ENCODE peak calls at places on chromosomes 6 and 20, in nine cellular contexts. W is neural progenitor cell, D is PC-9, L is suprapubic skin, F is left ventricle myocardium inferior, A is HAP-1, Q is psoas muscle, C is OCI-LY7, Y is right cardiac atrium. P is an unnamed sample.

GRCh38 chr20:19211661-19212523 is 550 bp upstream of the SLC24A3 start:
- DNase-seq in W (peak), C (no peak), Y (peak), D (no peak), A (no peak), Q (peak), L (no peak), F (no peak), P (no peak)

GRCh38 chr6:12977851-12978250 is 261.3 kb downstream of the PHACTR1 start:
- DNase-seq in D (no peak), Y (no peak), W (no peak), C (no peak), F (no peak), Q (no peak), L (no peak), A (no peak), P (no peak)

GRCh38 chr20:64234291-64234791 is 21.2 kb upstream of the PCMTD2 start:
- DNase-seq in F (no peak), C (no peak), Q (no peak), W (no peak), A (no peak), L (no peak), Y (no peak), D (no peak), P (no peak)

GRCh38 chr6:9428416-9429172 is 986.3 kb downstream of the TFAP2A start:
- DNase-seq in L (no peak), A (no peak), Y (no peak), Q (no peak), W (no peak), F (no peak), C (no peak), D (no peak), P (no peak)

GRCh38 chr6:121142093-121142492 is 192.2 kb downstream of the TBC1D32 start:
- DNase-seq in Q (no peak), A (no peak), C (no peak), F (no peak), W (no peak), D (no peak), Y (no peak), L (no peak), P (no peak)

GRCh38 chr6:118645395-118645794 is 6.0 kb downstream of the CEP85L start:
- DNase-seq in L (no peak), W (no peak), F (no peak), D (no peak), Q (no peak), A (no peak), C (no peak), Y (no peak), P (no peak)

GRCh38 chr20:56788041-56788670 is 159.1 kb downstream of the TFAP2C start:
- DNase-seq in D (peak), Y (no peak), L (no peak), Q (peak), W (no peak), F (no peak), C (no peak), A (no peak), P (no peak)

GRCh38 chr20:31837896-31838397 is 7.5 kb downstream of the FOXS1 start:
- DNase-seq in L (no peak), Y (no peak), F (no peak), A (no peak), C (no peak), W (no peak), Q (no peak), D (no peak), P (no peak)

GRCh38 chr6:73984851-73985250 is 288.8 kb downstream of the CD109 start:
- DNase-seq in A (no peak), L (no peak), F (no peak), W (no peak), D (no peak), Y (no peak), Q (no peak), C (no peak), P (no peak)
- H3K4me3 ChIP-seq in A (no peak), L (no peak), F (no peak), W (no peak), D (no peak), Y (no peak), Q (no peak), C (no peak), P (no peak)

DNA sequence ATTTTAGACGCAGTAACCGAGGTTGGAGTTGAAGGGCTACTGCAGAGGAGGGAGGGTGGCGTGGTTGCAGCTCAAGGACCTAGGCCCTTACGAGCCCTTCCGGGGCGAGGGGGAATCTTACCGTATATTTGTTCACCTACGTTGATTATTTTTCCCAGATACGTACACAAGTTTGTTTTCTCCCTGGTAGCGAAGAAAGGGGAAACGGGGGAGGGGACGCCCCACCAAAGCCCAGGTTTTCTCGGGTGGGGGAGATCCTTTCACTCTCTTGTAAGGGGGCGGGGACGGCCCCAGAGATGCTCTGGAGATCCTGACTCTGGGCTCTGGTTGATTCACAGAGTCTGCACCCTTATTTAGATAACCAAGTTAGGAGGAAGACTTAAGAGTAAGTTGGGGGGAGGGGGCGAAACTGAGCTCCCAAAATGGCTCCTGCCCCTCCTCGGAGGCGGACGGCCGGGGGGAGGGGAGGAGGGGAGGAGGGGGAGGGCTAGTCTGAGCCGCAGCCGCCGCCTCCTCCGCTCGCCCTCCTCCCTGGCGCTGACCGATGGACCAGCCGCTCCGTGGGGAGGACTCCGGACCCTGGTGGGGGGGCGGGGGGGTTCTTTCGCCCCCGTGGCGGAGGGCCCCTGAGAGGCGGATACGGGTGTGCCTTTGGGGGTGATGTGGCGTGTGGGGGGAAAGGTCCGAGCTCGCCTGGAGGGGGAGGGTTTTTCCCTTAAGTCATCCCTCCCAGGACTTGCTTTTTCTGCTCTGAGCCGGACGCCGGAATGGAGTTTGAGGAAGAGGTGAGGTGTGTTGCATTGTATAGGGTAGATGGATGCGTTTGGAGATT is 2.2 kb downstream of the BRD2 start:
- DNase-seq in D (peak), W (peak), F (peak), Y (peak), A (peak), L (peak), Q (peak), C (peak), P (no peak)
- H3K4me3 ChIP-seq in D (peak), W (peak), F (peak), Y (peak), A (peak), L (peak), Q (peak), C (peak), P (peak)

GRCh38 chr6:116512709-116513108 is 1.3 kb downstream of the CALHM5 start:
- DNase-seq in D (no peak), Q (no peak), Y (no peak), C (no peak), A (no peak), W (no peak), L (no peak), F (no peak), P (no peak)
- H3K4me3 ChIP-seq in D (no peak), Q (peak), Y (peak), C (no peak), A (no peak), W (no peak), L (peak), F (peak), P (peak)

DNA sequence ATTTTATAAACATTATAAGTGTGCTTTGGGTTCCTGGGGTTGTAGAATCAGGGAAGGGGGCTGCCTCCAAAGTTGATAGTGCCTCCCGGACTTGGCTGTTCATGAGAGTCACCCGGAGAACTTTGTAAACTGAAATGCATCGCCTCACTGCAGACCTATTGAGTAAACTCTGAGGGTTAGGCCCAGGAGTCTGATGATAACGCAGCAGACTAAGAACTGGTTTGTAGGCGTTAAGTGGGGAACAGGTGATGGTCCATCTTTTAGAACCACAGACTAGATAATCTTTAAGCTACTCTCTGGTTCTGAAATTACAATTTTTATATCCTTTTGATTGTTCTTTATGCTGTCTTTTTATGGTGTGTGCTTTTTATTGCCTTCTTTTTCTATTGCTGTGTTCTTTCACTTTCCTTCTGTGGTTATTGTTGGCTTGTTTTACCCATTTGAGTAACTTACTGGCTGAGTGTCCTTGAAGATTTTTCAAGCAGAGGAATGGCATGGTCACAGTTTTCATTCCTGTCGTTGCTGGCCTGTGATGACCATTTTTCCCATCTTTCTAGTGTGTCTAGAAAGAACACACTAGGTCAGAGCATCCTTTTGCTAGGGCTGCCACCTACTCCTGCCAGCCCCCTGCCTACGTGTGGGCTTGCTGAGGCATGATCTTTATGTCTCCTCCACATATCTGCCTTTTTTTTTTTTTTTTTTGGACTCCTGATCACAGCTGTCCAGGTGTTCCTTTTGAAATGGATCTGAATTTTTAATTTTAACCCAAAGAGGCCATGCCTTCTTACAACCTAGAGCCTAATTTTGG is 30.9 kb downstream of the LRRC1 start:
- DNase-seq in A (no peak), Q (no peak), Y (no peak), L (no peak), F (no peak), D (no peak), W (no peak), C (no peak), P (no peak)
- H3K4me3 ChIP-seq in A (no peak), Q (no peak), Y (no peak), L (no peak), F (no peak), D (no peak), W (no peak), C (no peak), P (no peak)

DNA sequence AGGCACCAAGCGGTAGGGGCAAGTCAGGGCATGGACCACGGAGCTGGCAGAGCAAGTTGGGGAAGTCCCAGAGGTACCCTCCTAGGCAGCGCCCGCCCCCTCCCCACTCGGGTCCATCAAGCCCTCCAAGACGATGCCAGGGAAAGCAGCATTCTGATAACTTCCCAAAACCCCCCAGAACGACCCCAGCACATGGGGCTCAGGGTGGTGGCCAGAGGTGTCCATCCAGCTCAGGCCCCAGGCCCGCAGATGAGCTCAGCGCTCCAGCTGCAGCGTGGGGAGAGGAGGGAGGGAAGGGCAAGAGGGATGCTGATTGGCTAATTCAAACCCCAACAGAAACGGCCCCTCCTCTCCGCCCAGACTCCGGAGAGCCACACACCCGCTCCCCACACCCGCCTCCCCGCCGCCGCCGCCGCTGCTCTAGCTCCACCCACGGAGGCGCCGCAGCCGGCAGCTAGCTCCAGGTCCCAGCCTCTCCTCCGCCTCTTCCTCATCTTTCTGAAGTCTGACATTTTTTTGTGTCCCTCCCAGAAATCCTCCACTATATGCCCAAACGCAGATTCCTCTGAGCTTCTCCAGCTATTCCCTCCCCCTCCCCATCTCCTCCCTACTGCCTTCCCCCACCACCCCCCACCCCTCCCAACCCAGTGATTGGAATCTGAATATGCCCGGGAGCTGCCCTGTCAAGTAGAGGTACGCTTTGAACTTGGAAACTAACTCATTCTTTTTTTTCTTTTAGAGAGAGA is 40.3 kb upstream of the TLDC2 start:
- DNase-seq in C (peak), F (peak), Y (peak), L (peak), D (peak), W (peak), A (peak), Q (peak), P (no peak)
- H3K4me3 ChIP-seq in C (peak), F (peak), Y (peak), L (peak), D (peak), W (peak), A (peak), Q (peak), P (peak)

DNA sequence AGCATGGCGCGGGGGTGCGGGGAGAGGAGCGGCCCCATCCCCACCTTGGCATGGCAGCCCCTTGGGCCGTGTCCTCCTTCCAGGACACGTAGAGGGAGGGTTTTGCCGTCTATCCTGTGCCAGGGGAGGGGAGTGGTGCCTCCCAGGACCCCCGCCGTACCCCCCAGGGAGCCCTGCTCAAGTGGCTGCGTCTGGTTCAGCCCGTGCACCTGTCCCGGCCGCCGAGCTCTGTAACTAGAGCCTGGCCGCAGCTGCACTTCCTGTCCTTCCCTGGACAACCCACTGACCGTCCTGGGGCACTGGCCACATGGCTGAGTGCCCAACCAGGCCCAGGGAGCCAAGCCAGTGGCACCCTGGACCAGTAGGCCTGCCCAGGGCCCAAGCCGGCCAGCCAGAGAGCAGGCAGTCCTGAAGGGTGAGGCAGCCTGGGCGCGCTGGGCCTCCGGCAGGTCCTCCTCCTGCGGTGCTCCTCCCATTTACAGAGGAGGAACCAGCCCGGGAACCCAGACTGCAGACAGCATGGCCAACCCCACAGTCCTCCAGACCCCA is 8.9 kb downstream of the LAMA5 start:
- DNase-seq in F (peak), L (no peak), A (no peak), C (peak), Y (peak), Q (peak), W (no peak), D (peak), P (no peak)
- H3K4me3 ChIP-seq in F (peak), L (peak), A (no peak), C (peak), Y (no peak), Q (peak), W (no peak), D (peak), P (no peak)

GRCh38 chr20:40442181-40442963 is 246.7 kb downstream of the MAFB start:
- DNase-seq in Q (no peak), Y (no peak), A (no peak), F (no peak), L (no peak), C (no peak), W (peak), D (no peak), P (no peak)
- H3K4me3 ChIP-seq in Q (no peak), Y (no peak), A (no peak), F (no peak), L (no peak), C (no peak), W (no peak), D (no peak), P (no peak)

GRCh38 chr6:44269921-44270525 is at the start of gene TMEM151B:
- DNase-seq in Q (no peak), A (peak), F (no peak), Y (no peak), W (peak), L (no peak), D (no peak), C (no peak), P (no peak)
- H3K4me3 ChIP-seq in Q (peak), A (peak), F (peak), Y (peak), W (peak), L (peak), D (no peak), C (peak), P (peak)

GRCh38 chr6:151451950-151452749 is at the start of gene RMND1:
- DNase-seq in W (peak), Q (peak), L (peak), A (peak), D (peak), Y (peak), F (peak), C (peak), P (peak)
- H3K4me3 ChIP-seq in W (peak), Q (peak), L (peak), A (peak), D (peak), Y (peak), F (peak), C (peak), P (peak)

DNA sequence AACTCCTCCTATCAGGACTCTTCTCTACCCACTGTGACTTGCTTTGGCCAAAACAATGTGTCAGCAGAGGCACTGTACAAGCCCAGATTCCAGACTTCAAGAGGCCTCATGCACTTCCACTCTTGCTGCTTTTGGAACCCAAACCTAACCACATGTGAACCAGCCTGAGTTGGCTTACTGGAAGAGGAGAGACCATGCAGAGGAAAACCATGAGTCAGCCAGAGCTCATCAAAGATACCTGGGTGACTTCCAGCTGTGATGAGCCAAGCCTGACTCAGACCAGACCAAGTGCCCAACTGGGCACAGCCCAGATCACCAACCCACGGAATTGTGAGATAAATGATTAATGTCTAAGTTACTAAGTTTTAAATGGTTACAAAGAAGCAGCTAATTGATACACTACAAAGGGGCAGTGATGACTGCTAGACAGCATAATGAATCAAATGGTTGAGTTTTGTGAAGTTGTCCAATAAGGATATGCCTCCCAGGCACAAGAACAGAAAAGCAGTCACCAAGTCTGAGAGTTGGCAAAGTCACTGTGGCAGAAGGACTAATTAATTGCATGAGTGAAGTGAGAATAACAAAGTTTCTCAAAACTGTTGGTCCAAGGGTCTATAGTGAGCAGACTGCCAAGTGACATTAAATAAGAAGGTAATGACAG is 16.1 kb upstream of the BEND6 start:
- DNase-seq in W (no peak), Q (peak), F (no peak), D (peak), L (no peak), C (no peak), A (no peak), Y (peak), P (no peak)
- H3K4me3 ChIP-seq in W (no peak), Q (no peak), F (no peak), D (no peak), L (no peak), C (no peak), A (no peak), Y (no peak), P (no peak)

P was measured in vagina.